ENCODE peak calls at places on chromosomes 16 and 17, in nine cellular contexts. H is cardiac fibroblast, O is nephron progenitor cell, J is tibial nerve, B is RWPE1, K is mesothelial cell of epicardium, F is WTC11, T is brain microvascular endothelial cell, A is fibroblast of pulmonary artery. Q is an unnamed sample.
A peak's percentile ranks its signal among the peaks of the same experiment; 100 is the strongest.

GRCh38 chr16:534089-534635 is 6.7 kb downstream of the CAPN15 start:
- DNase-seq in O (no peak), T (no peak), H (no peak), J (no peak), A (no peak), F (no peak), K (no peak), B (no peak), Q (no peak)

GRCh38 chr16:29805232-29806095 is 865 bp upstream of the MAZ start:
- DNase-seq in T (peak; percentile 97), K (peak; percentile 98), F (peak; percentile 97), A (peak; percentile 97), H (peak; percentile 98), O (peak; percentile 97), B (peak; percentile 87), J (peak; percentile 97), Q (peak; percentile 96)

GRCh38 chr16:27401768-27402568 is at the start of gene IL21R:
- DNase-seq in H (peak; percentile 48), B (no peak), T (peak; percentile 59), F (no peak), A (peak; percentile 45), O (peak; percentile 11), K (no peak), J (no peak), Q (peak; percentile 85)

GRCh38 chr17:40461036-40461721 is 17.9 kb downstream of the IGFBP4 start:
- DNase-seq in F (no peak), O (no peak), A (no peak), K (no peak), T (no peak), B (no peak), J (no peak), H (peak; percentile 67), Q (no peak)

GRCh38 chr17:57987582-57988300 is at the start of gene VEZF1:
- DNase-seq in K (peak; percentile 81), O (peak; percentile 87), J (peak; percentile 41), T (peak; percentile 43), A (peak; percentile 59), H (peak; percentile 75), F (peak; percentile 76), B (peak; percentile 83), Q (peak; percentile 78)

GRCh38 chr17:57485566-57485865 is 229.2 kb downstream of the MSI2 start:
- DNase-seq in O (no peak), T (no peak), J (no peak), B (no peak), F (no peak), A (no peak), K (no peak), H (no peak), Q (no peak)

GRCh38 chr17:43368740-43369506 is 29.9 kb upstream of the ARL4D start:
- DNase-seq in F (peak; percentile 85), H (peak; percentile 89), A (peak; percentile 86), B (peak; percentile 37), J (peak; percentile 76), T (peak; percentile 75), K (peak; percentile 75), O (peak; percentile 71), Q (peak; percentile 66)

GRCh38 chr17:16075949-16076348 is 76.3 kb downstream of the TTC19 start:
- DNase-seq in F (no peak), T (no peak), A (no peak), B (no peak), H (no peak), K (no peak), J (no peak), O (no peak), Q (no peak)

GRCh38 chr16:84339316-84339715 is 29.0 kb upstream of the ATP2C2 start:
- DNase-seq in K (no peak), H (no peak), J (no peak), T (no peak), A (no peak), F (no peak), B (no peak), O (no peak), Q (no peak)

GRCh38 chr16:88920618-88921602 is 54.5 kb upstream of the PABPN1L start:
- DNase-seq in H (peak; percentile 77), T (no peak), K (no peak), J (peak; percentile 52), F (no peak), B (peak; percentile 55), O (no peak), A (peak; percentile 71), Q (no peak)

GRCh38 chr16:89723279-89724250 is 2.2 kb downstream of the ZNF276 start:
- DNase-seq in H (peak; percentile 47), O (no peak), T (no peak), J (no peak), A (peak; percentile 18), F (no peak), B (no peak), K (no peak), Q (peak; percentile 78)

GRCh38 chr16:47254771-47255170 is 111.0 kb upstream of the NETO2 start:
- DNase-seq in T (no peak), H (no peak), F (no peak), O (peak; percentile 19), B (no peak), K (no peak), J (no peak), A (no peak), Q (no peak)

GRCh38 chr16:47262938-47263337 is 119.2 kb upstream of the NETO2 start:
- DNase-seq in J (no peak), T (no peak), F (no peak), K (no peak), A (no peak), B (no peak), O (no peak), H (no peak), Q (no peak)

GRCh38 chr16:47260496-47260895 is 116.8 kb upstream of the NETO2 start:
- DNase-seq in K (no peak), J (no peak), H (no peak), F (no peak), T (no peak), B (no peak), A (no peak), O (no peak), Q (no peak)

DNA sequence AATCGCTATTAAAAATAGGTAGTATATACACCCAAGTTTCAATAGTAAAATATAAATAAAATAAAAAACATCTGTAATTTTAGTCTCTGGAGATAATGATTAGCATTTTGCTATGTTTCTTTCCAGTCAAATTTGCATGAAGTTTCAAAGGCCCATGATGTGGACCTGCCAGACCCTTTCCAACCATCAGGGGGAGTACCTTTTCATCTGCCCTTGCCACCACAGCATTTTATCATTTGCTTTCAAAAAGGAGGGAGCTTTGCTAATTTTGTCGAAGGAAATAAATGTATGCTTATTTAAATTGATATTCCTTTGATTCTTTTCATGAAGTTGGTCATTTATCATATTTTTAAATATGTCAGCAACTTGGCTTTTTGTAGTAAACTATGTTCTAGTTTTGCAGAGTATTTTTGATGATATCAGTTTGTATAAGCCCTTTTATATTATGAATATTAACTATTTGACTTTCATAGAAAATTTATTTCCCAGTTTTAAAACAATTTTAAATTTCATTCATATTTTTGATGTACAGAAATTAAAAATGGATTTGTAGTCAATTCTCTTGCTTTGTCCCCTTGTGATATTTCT is 115.2 kb upstream of the NETO2 start:
- DNase-seq in K (no peak), T (peak; percentile 16), H (peak; percentile 27), B (peak; percentile 42), J (no peak), F (peak; percentile 29), A (peak; percentile 44), O (no peak), Q (no peak)
- TF ChIP-seq CTCF in K (peak; percentile 53), T (peak; percentile 89), H (peak; percentile 86), B (peak; percentile 53), J (no peak), F (peak; percentile 55), A (peak; percentile 85), O (peak; percentile 50), Q (peak; percentile 41)

DNA sequence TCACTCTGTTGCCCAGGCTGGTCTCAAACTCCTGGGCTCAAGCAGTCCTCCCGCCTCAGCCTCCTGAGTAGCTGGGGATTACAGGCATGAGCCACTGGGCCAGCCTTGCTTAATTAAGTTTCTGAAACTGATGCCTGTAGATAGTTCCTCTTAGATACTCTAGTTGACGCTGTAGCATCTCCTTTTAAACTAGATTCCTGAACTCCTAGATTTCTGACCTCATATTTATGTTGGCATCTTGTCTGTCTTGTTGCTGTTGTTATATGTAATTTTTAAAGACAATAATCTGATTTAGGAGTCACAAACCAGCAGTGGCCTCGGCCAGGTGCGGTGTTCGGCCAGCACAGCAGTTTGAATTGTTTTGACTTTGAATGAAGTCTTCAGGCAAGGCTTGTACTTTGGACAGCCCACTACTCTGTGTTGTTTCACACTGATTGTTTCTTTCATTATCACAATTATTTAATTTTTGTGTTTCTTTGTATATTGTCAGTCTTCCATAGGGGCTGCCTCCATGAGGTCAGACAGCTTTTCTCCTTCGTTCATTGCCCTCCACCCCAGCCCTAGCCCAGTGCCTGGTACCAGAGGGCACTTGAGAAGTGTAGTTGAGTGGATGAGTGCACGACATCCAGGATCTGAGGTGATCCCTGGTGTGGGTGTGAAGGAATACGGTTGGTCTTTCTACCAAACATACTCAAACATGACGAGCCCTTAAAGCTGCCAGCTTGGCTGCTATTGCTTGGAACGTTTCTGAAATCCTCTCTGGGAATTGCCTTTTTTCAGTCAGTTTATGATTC is 37.7 kb downstream of the DHRS7B start:
- DNase-seq in B (no peak), O (no peak), T (no peak), J (no peak), F (no peak), A (no peak), K (peak; percentile 24), H (no peak), Q (no peak)
- TF ChIP-seq CTCF in B (no peak), O (no peak), T (no peak), J (no peak), F (no peak), A (no peak), K (no peak), H (no peak), Q (no peak)

GRCh38 chr17:50112694-50113093 is 17.3 kb downstream of the SAMD14 start:
- DNase-seq in B (no peak), O (no peak), T (no peak), A (no peak), H (no peak), F (no peak), K (no peak), J (no peak), Q (no peak)
- TF ChIP-seq CTCF in B (no peak), O (no peak), T (no peak), A (no peak), H (no peak), F (no peak), K (no peak), J (no peak), Q (no peak)

GRCh38 chr16:2814757-2815298 is 2.2 kb upstream of the PRSS21 start:
- DNase-seq in A (no peak), T (no peak), B (no peak), F (no peak), O (no peak), K (no peak), J (no peak), H (no peak), Q (no peak)

GRCh38 chr16:2813661-2814288 is 3.3 kb upstream of the PRSS21 start:
- DNase-seq in H (no peak), A (no peak), F (no peak), B (no peak), O (no peak), T (no peak), K (no peak), J (no peak), Q (no peak)

GRCh38 chr16:2809149-2809760 is 7.8 kb upstream of the PRSS21 start:
- DNase-seq in T (no peak), H (no peak), K (no peak), B (no peak), F (no peak), O (no peak), J (no peak), A (no peak), Q (no peak)

GRCh38 chr16:2810651-2811050 is 6.4 kb upstream of the PRSS21 start:
- DNase-seq in K (no peak), O (no peak), F (no peak), J (no peak), A (no peak), B (no peak), T (no peak), H (no peak), Q (no peak)

GRCh38 chr16:2811703-2812471 is 5.2 kb upstream of the PRSS21 start:
- DNase-seq in H (no peak), B (no peak), K (no peak), A (no peak), J (no peak), F (no peak), T (no peak), O (no peak), Q (no peak)
- TF ChIP-seq CTCF in H (no peak), B (no peak), K (no peak), A (no peak), J (no peak), F (no peak), T (no peak), O (no peak), Q (no peak)